ENCODE peak calls at places on chromosomes 11 and 22, in six cellular contexts. R is psoas muscle, K is stomach, I is cardiac fibroblast, V is epithelial cell of esophagus, F is HFF-Myc. S is an unnamed sample.

GRCh38 chr11:122100222-122101080 is 15.6 kb downstream of the BLID start:
- DNase-seq in R (peak; percentile 76), K (no peak), I (peak; percentile 65), V (peak; percentile 53), F (no peak), S (peak; percentile 75)

GRCh38 chr11:17607572-17608570 is 60.8 kb downstream of the OTOG start:
- DNase-seq in R (peak; percentile 48), K (no peak), I (no peak), V (no peak), F (no peak), S (no peak)

GRCh38 chr22:23777776-23778575 is 5.3 kb downstream of the MMP11 start:
- DNase-seq in R (no peak), K (no peak), I (no peak), V (no peak), F (no peak), S (no peak)

GRCh38 chr22:50530857-50531545 is 1.2 kb upstream of the TYMP start:
- DNase-seq in R (peak; percentile 93), K (peak; percentile 91), I (peak; percentile 85), V (peak; percentile 92), F (no peak), S (no peak)

GRCh38 chr11:72243567-72244316 is at the start of gene PHOX2A:
- DNase-seq in R (no peak), K (no peak), I (no peak), V (no peak), F (no peak), S (no peak)

GRCh38 chr11:235180-235997 is 753 bp downstream of the SIRT3 start:
- DNase-seq in R (no peak), K (no peak), I (no peak), V (peak; percentile 45), F (no peak), S (no peak)

GRCh38 chr11:12827929-12828812 is 153.9 kb downstream of the TEAD1 start:
- DNase-seq in R (no peak), K (peak; percentile 56), I (peak; percentile 79), V (peak; percentile 68), F (no peak), S (no peak)

GRCh38 chr11:105867742-105868141 is 154.3 kb downstream of the MSANTD4 start:
- DNase-seq in R (no peak), K (no peak), I (no peak), V (peak; percentile 78), F (no peak), S (no peak)

GRCh38 chr11:111406589-111406988 is 27.5 kb upstream of the POU2AF1 start:
- DNase-seq in R (no peak), K (no peak), I (no peak), V (no peak), F (no peak), S (no peak)

GRCh38 chr11:61826930-61827572 is 1.0 kb upstream of the FADS2 start:
- DNase-seq in R (no peak), K (no peak), I (no peak), V (no peak), F (no peak), S (no peak)

GRCh38 chr22:35622132-35622913 is 5.2 kb upstream of the MB start:
- DNase-seq in R (peak; percentile 90), K (peak; percentile 46), I (no peak), V (no peak), F (no peak), S (no peak)

GRCh38 chr11:116219171-116219635 is 553.6 kb downstream of the BUD13 start:
- DNase-seq in R (no peak), K (no peak), I (no peak), V (no peak), F (peak; percentile 9), S (no peak)

GRCh38 chr22:36016656-36017055 is 12.0 kb downstream of the RBFOX2 start:
- DNase-seq in R (no peak), K (no peak), I (peak; percentile 45), V (no peak), F (no peak), S (no peak)

GRCh38 chr22:31193092-31193491 is 19.0 kb upstream of the LIMK2 start:
- DNase-seq in R (no peak), K (no peak), I (no peak), V (no peak), F (no peak), S (no peak)

GRCh38 chr11:59425131-59425530 is 1.1 kb downstream of the OR5A2 start:
- DNase-seq in R (no peak), K (no peak), I (no peak), V (no peak), F (no peak), S (no peak)

GRCh38 chr22:19432092-19432844 is at the start of gene MRPL40:
- DNase-seq in R (peak; percentile 98), K (peak; percentile 94), I (peak; percentile 94), V (peak; percentile 96), F (peak; percentile 77), S (peak; percentile 86)

GRCh38 chr11:101126551-101127347 is 2.9 kb downstream of the PGR start:
- DNase-seq in R (peak; percentile 59), K (no peak), I (peak; percentile 26), V (no peak), F (no peak), S (no peak)

GRCh38 chr22:22087854-22088657 is 105.5 kb upstream of the TOP3B start:
- DNase-seq in R (no peak), K (no peak), I (no peak), V (no peak), F (no peak), S (no peak)

GRCh38 chr22:22085702-22086500 is 103.3 kb upstream of the TOP3B start:
- DNase-seq in R (no peak), K (no peak), I (peak; percentile 64), V (peak; percentile 23), F (no peak), S (no peak)

GRCh38 chr22:22088658-22089458 is 106.3 kb upstream of the TOP3B start:
- DNase-seq in R (no peak), K (no peak), I (no peak), V (no peak), F (no peak), S (no peak)

GRCh38 chr22:22084089-22084711 is 101.6 kb upstream of the TOP3B start:
- DNase-seq in R (no peak), K (no peak), I (no peak), V (no peak), F (no peak), S (no peak)

DNA sequence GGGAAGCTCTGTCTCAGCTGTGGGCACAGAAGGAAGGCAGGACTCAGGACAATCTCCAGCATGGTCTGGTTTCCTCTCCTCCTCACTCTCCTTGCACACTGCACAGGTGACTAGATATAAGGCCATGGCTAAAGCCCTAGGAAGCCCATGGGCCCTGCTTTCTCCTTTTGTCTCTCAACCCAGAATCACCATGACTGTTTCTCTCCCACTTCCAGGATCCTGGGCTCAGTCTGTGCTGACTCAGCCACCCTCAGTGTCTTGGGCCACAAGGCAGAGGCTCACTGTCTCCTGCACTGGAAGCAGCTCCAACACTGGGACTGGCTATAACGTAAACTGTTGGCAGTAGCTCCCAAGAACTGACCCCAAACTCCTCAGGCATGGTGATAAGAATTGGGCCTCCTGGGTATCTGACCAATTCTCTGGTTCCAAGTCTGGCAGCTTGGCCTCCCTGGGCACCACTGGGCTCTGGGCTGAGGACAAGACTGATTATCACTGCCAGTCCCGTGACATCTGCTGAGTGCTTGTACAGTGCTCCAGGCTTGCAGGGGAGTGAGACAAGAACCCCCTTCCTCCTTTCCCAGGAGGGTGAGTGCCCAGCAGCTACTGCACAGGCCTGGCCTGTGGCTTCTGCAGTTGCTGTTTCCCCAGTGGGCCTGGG is 104.0 kb upstream of the TOP3B start:
- DNase-seq in R (no peak), K (no peak), I (peak; percentile 31), V (peak; percentile 48), F (no peak), S (no peak)
- TF ChIP-seq CTCF in R (no peak), K (no peak), I (no peak), V (no peak), F (no peak), S (no peak)

DNA sequence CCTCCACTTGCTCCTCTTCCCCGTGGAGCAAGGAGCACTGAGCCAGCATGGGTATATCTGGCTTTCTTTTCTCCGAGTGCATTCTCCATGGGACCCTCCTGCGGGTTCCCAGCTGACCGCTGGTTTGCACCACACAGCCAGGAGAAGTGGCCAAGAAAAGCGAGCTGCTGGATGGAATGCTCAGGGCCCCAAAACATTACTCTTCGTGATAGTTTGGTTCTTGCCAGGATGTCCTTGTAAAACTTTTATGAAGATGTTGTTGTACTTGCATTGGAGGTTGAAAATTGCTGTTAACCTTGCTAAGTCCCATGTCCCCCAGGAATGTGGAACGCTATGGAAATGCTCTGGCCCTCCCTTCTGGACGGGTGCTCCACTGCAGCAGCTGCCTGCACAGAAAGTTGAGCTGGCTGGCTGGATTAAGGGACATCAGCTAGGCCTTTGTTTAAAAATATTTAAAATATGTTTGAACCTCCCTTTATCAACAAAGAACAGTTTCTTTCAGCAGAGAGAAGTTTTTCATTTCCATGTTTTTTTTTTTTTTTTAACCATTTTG is 68.7 kb downstream of the ZNRF3 start:
- DNase-seq in R (no peak), K (no peak), I (peak; percentile 16), V (no peak), F (no peak), S (no peak)
- TF ChIP-seq CTCF in R (peak; percentile 18), K (no peak), I (peak; percentile 14), V (peak; percentile 2), F (peak; percentile 34), S (peak; percentile 27)

DNA sequence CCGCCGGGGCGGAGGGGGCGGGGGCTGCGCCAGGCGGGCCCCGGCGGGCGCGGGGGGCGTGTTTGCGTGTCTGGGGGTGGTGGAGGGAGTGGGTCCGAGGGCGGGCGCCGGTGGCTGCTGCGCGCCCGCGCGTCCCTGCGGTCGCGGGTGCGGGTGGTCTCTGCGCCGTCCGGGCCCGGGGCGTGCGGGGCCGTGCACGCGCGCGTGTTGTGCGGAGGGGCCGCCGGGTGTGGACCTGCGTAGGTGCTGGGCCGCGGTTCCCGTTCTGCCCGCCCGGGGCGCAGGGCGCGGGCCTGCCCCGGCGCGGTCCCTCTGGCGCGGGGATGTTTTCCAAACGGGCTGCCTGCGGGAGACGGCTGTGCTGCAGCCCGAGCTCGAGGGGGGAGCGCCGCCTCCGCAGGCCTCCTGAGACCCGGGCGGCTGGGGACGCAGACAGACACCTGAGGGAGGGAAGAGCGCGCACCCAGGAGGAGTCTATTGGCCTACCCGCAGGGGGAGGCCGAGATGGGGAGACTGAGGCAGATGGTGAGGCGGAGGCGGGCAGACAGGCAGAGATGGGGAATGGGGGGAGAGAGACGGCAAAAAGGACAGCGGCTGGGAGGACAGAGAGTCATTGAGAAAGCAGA is 442 bp downstream of the PELI3 start:
- DNase-seq in R (peak; percentile 76), K (peak; percentile 48), I (peak; percentile 13), V (peak; percentile 36), F (no peak), S (no peak)
- TF ChIP-seq CTCF in R (peak; percentile 35), K (peak; percentile 47), I (peak; percentile 9), V (peak; percentile 3), F (no peak), S (peak; percentile 5)

GRCh38 chr11:69772646-69773045 is 2.5 kb downstream of the FGF4 start:
- DNase-seq in R (no peak), K (no peak), I (no peak), V (no peak), F (no peak), S (no peak)

GRCh38 chr11:69771466-69771865 is 3.7 kb downstream of the FGF4 start:
- DNase-seq in R (no peak), K (no peak), I (no peak), V (no peak), F (no peak), S (no peak)

GRCh38 chr11:69773626-69774353 is 1.4 kb downstream of the FGF4 start:
- DNase-seq in R (no peak), K (no peak), I (no peak), V (no peak), F (no peak), S (no peak)

GRCh38 chr11:69774354-69775162 is 583 bp downstream of the FGF4 start:
- DNase-seq in R (no peak), K (no peak), I (no peak), V (no peak), F (no peak), S (no peak)

GRCh38 chr11:69770525-69770924 is 4.6 kb downstream of the FGF4 start:
- DNase-seq in R (no peak), K (no peak), I (no peak), V (no peak), F (no peak), S (no peak)
- TF ChIP-seq CTCF in R (no peak), K (no peak), I (no peak), V (no peak), F (no peak), S (no peak)

S was measured in AG09319.